ENCODE peak calls at places on chromosomes 12 and 14, in six cellular contexts. I is IMR-90, V is HepG2, W is thyroid gland, L is esophagus squamous epithelium, C is transverse colon. S is an unnamed sample.

GRCh38 chr14:24710403-24711063 is 76.5 kb upstream of the GZMB start:
- DNase-seq in W (peak; percentile 52), V (peak; percentile 71), I (peak; percentile 59), C (peak; percentile 44), L (no peak), S (peak; percentile 82)

GRCh38 chr14:99436247-99437180 is 44.1 kb downstream of the SETD3 start:
- DNase-seq in W (no peak), C (no peak), I (peak; percentile 70), V (no peak), L (no peak), S (no peak)

GRCh38 chr12:99960312-99960711 is 24.4 kb downstream of the ANKS1B start:
- DNase-seq in W (no peak), I (no peak), L (no peak), V (no peak), C (no peak), S (no peak)

GRCh38 chr12:88237954-88238353 is 95.8 kb downstream of the TMTC3 start:
- DNase-seq in L (no peak), I (peak; percentile 84), C (no peak), W (no peak), V (no peak), S (no peak)

GRCh38 chr14:78764240-78764639 is 594.1 kb downstream of the NRXN3 start:
- DNase-seq in W (no peak), V (no peak), L (no peak), C (no peak), I (peak; percentile 1), S (no peak)

GRCh38 chr14:106843951-106844483 is 1317.6 kb downstream of the TMEM121 start:
- DNase-seq in C (peak; percentile 67), W (no peak), L (no peak), V (no peak), I (no peak), S (peak; percentile 54)

GRCh38 chr14:34633697-34634096 is 3.7 kb upstream of the SNX6 start:
- DNase-seq in I (no peak), C (no peak), L (no peak), W (no peak), V (no peak), S (no peak)

GRCh38 chr12:62912644-62913043 is 22.3 kb downstream of the PPM1H start:
- DNase-seq in L (no peak), V (no peak), W (no peak), I (no peak), C (no peak), S (no peak)

GRCh38 chr14:29749327-29749726 is 178.3 kb downstream of the PRKD1 start:
- DNase-seq in W (no peak), C (no peak), I (peak; percentile 83), L (no peak), V (no peak), S (no peak)

GRCh38 chr14:30214456-30215090 is 286.9 kb upstream of the PRKD1 start:
- DNase-seq in C (no peak), I (peak; percentile 85), V (peak; percentile 75), L (no peak), W (no peak), S (peak; percentile 40)

GRCh38 chr14:105469456-105470162 is 5.0 kb upstream of the CRIP2 start:
- DNase-seq in L (no peak), V (no peak), C (no peak), W (peak; percentile 64), I (no peak), S (no peak)

GRCh38 chr14:100654025-100654813 is 67.0 kb upstream of the BEGAIN start:
- DNase-seq in V (no peak), L (no peak), W (no peak), C (no peak), I (no peak), S (no peak)

GRCh38 chr14:78633747-78634146 is 463.6 kb downstream of the NRXN3 start:
- DNase-seq in I (no peak), W (no peak), L (no peak), C (no peak), V (no peak), S (no peak)

GRCh38 chr14:31927348-31927826 is 149.7 kb upstream of the ARHGAP5 start:
- DNase-seq in V (peak; percentile 44), C (no peak), I (peak; percentile 97), W (peak; percentile 52), L (no peak), S (no peak)

GRCh38 chr14:34322940-34323418 is 139.1 kb downstream of the SPTSSA start:
- DNase-seq in V (peak; percentile 87), I (peak; percentile 46), C (peak; percentile 74), W (peak; percentile 21), L (no peak), S (peak; percentile 59)

GRCh38 chr14:91241848-91242247 is 2.7 kb downstream of the GPR68 start:
- DNase-seq in V (no peak), C (no peak), L (no peak), W (no peak), I (no peak), S (no peak)

GRCh38 chr14:29465095-29465494 is 462.6 kb downstream of the PRKD1 start:
- DNase-seq in W (no peak), L (no peak), C (no peak), I (peak; percentile 27), V (no peak), S (no peak)

GRCh38 chr12:112340235-112340634 is 42.0 kb downstream of the HECTD4 start:
- DNase-seq in C (no peak), V (no peak), W (no peak), I (no peak), L (no peak), S (no peak)

GRCh38 chr14:99601301-99601945 is 2.6 kb downstream of the CCDC85C start:
- DNase-seq in V (peak; percentile 49), C (peak; percentile 54), I (peak; percentile 65), W (peak; percentile 87), L (no peak), S (peak; percentile 79)

GRCh38 chr12:50271724-50272247 is 11.5 kb downstream of the LIMA1 start:
- DNase-seq in W (no peak), L (no peak), I (peak; percentile 55), C (no peak), V (peak; percentile 88), S (no peak)

GRCh38 chr12:74321381-74321780 is 216.3 kb upstream of the ATXN7L3B start:
- DNase-seq in W (no peak), L (no peak), V (no peak), I (no peak), C (no peak), S (no peak)

GRCh38 chr12:27285395-27285794 is 41.3 kb downstream of the STK38L start:
- DNase-seq in W (no peak), V (no peak), I (peak; percentile 23), L (no peak), C (no peak), S (no peak)

GRCh38 chr12:27284751-27285150 is 40.7 kb downstream of the STK38L start:
- DNase-seq in I (peak; percentile 85), C (no peak), V (no peak), L (no peak), W (no peak), S (no peak)

GRCh38 chr12:27279836-27280235 is 35.8 kb downstream of the STK38L start:
- DNase-seq in V (no peak), W (no peak), I (no peak), L (no peak), C (no peak), S (no peak)

GRCh38 chr12:27280412-27280811 is 36.3 kb downstream of the STK38L start:
- DNase-seq in V (no peak), L (no peak), C (peak; percentile 32), I (no peak), W (no peak), S (no peak)

GRCh38 chr12:27284021-27284420 is 39.9 kb downstream of the STK38L start:
- DNase-seq in W (no peak), L (no peak), C (no peak), V (no peak), I (no peak), S (no peak)
- TF ChIP-seq POLR2A in W (no peak), L (no peak), C (no peak), V (no peak), I (no peak), S (no peak)

DNA sequence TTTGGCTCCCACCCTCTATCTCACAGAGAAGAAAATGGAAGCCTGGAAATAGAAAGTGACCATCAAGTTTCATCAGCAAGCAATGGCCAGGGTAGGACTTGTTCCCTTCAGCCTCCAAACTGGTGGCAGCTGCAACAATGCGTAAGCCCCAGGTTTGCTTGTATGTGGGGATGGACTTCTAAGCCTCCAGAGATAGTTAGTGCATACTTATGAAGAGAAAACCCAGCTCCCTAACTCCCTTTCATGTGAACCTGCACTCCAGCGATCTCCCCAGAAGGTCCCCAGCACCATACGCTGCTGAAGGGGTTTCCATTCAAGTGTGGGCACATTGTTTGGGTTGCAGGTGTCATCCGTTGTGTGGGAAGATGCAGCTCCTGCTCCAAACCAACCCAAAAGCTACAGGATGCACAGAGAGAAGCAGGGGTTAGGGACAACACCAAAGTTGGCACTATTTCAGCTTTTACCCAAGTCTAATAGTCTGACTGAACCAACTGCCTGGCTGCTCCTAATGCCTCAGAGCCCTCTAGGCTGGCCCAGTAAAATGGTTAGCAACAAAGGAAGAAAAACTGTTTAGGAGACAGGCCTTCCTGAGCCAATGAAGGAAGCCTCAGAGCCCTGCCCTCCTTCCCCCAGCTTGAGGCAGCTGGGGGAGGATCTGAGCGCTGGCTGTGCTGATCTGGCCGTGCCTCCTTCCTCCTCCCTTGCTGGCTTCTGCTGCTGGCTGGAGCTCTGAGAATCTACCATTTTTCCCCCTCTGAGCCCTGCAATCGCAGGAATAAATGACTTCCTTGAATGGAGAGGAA is 12.3 kb downstream of the ZFP36L1 start:
- DNase-seq in W (peak; percentile 26), V (no peak), L (no peak), I (peak; percentile 62), C (peak; percentile 68), S (peak; percentile 88)
- H3K4me3 ChIP-seq in W (no peak overlapping the region), V (peak overlapping the region; percentile 51), L (no peak overlapping the region), I (no peak overlapping the region), C (no peak overlapping the region), S (no peak overlapping the region)

DNA sequence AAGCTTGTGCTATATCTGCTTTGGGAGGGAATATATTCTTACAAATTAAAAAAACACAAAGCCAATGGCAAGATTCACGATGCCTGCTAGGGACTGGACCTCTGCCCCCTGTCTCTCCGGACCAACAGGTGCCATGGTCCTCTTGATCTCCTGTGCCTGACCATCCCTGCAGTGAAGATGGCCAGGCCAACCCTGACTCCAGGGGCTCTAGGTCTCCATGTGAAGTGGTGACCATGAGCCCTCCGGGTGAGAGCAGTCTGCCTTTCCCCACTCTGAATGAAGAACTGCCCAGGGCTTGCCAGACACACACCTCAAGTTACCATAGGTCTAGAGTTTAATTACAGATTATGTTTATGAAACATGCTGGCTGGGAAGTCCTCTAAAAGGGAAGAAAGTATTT is 1.5 kb downstream of the ARHGDIB start:
- DNase-seq in W (no peak), V (no peak), I (no peak), C (no peak), L (no peak), S (no peak)
- TF ChIP-seq POLR2A in W (no peak), V (no peak), I (no peak), C (no peak), L (no peak), S (no peak)

DNA sequence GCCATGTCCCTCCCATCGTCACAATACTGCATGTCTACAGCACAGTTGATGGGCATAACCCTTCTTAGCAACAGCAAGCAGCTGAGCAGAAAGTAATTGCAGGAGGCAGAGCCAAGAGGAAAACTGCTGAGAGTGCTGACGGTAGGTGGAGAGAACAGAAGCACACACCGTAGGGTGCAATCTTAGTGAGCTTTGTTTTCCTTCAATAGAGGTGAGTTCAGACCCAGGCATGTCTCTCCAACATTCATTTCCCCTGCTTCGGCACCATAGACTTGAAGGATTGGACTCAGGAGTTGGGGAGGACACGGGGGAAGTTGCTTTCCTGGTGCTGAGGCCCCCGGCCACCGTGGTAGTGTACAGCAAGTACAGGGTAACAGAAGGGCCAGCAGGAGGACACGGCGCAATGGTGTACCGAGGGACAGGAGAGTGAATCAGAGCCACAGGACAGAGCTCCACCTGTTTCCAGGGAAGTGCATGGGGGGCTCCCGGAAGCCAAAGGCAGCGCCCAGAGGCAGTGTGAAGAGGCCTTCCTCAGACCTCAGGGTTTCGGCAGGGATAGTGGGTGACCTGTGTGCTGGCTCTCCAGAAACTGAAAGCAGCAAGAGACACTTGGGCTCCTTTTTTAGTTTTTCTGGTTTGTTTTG is 36.3 kb upstream of the SINHCAF start:
- DNase-seq in I (no peak), C (peak; percentile 58), W (no peak), V (peak; percentile 66), L (no peak), S (no peak)
- H3K4me3 ChIP-seq in I (no peak overlapping the region), C (peak overlapping the region; percentile 21), W (no peak overlapping the region), V (peak overlapping the region; percentile 73), L (no peak overlapping the region), S (no peak overlapping the region)

S was measured in testis.